ENCODE peak calls at places on chromosomes 7 and 10, in five cellular contexts. H, U, F, C and D are unnamed samples.

GRCh38 chr7:42192072-42192471 is 44.9 kb downstream of the GLI3 start:
- DNase-seq in C (no peak), H (no peak), F (no peak), U (no peak), D (no peak)

GRCh38 chr7:116780521-116780920 is 81.9 kb upstream of the CAPZA2 start:
- DNase-seq in C (no peak), U (no peak), F (no peak), H (no peak), D (no peak)

GRCh38 chr10:71623098-71623985 is 96.2 kb downstream of the C10orf105 start:
- DNase-seq in U (no peak), F (peak; percentile 60), C (peak; percentile 27), H (peak; percentile 25), D (peak; percentile 23)

GRCh38 chr10:97454330-97455036 is 8.5 kb downstream of the ZDHHC16 start:
- DNase-seq in F (no peak), H (no peak), U (no peak), C (peak; percentile 35), D (peak; percentile 62)

GRCh38 chr10:123301077-123301875 is 147.1 kb downstream of the BUB3 start:
- DNase-seq in F (no peak), U (peak; percentile 2), H (peak; percentile 47), C (peak; percentile 5), D (peak; percentile 37)

GRCh38 chr7:130145424-130146106 is 59.6 kb downstream of the TMEM209 start:
- DNase-seq in C (peak; percentile 39), H (no peak), F (no peak), U (no peak), D (no peak)

GRCh38 chr7:127383123-127383835 is 9.2 kb downstream of the ZNF800 start:
- DNase-seq in U (no peak), C (peak; percentile 12), H (no peak), F (no peak), D (peak; percentile 36)

GRCh38 chr7:132116369-132116768 is 459.9 kb downstream of the PLXNA4 start:
- DNase-seq in U (peak; percentile 10), C (no peak), H (no peak), F (no peak), D (no peak)

GRCh38 chr10:117720931-117721826 is 178.6 kb downstream of the EMX2 start:
- DNase-seq in C (no peak), U (no peak), F (no peak), H (peak; percentile 79), D (no peak)

GRCh38 chr10:32942081-32942480 is 15.9 kb downstream of the ITGB1 start:
- DNase-seq in F (no peak), C (no peak), U (no peak), H (no peak), D (no peak)

GRCh38 chr10:71482620-71483019 is 85.9 kb downstream of the CDH23 start:
- DNase-seq in F (no peak), H (no peak), U (no peak), C (no peak), D (no peak)

GRCh38 chr7:123773499-123773898 is 24.7 kb upstream of the WASL start:
- DNase-seq in C (no peak), H (no peak), F (no peak), U (no peak), D (no peak)

GRCh38 chr10:12849351-12850181 is 151.9 kb downstream of the CCDC3 start:
- DNase-seq in C (no peak), F (no peak), U (no peak), H (peak; percentile 18), D (peak; percentile 14)

GRCh38 chr7:155603190-155603857 is 41.1 kb upstream of the RBM33 start:
- DNase-seq in C (no peak), U (no peak), F (no peak), H (no peak), D (no peak)

GRCh38 chr7:143245123-143245522 is 18.1 kb upstream of the GSTK1 start:
- DNase-seq in H (no peak), F (no peak), U (no peak), C (peak; percentile 30), D (peak; percentile 44)

GRCh38 chr7:29311314-29311713 is 116.7 kb downstream of the CHN2 start:
- DNase-seq in F (no peak), C (no peak), U (no peak), H (no peak), D (no peak)

GRCh38 chr10:78619244-78619851 is 449.4 kb upstream of the ZMIZ1 start:
- DNase-seq in U (no peak), C (no peak), H (no peak), F (no peak), D (no peak)

GRCh38 chr7:96080021-96080420 is 241.9 kb downstream of the SLC25A13 start:
- DNase-seq in C (peak; percentile 12), U (no peak), H (no peak), F (no peak), D (no peak)

GRCh38 chr10:78726171-78726570 is 342.6 kb upstream of the ZMIZ1 start:
- DNase-seq in U (no peak), F (no peak), C (no peak), H (no peak), D (no peak)

GRCh38 chr7:135204271-135204872 is 7.0 kb downstream of the WDR91 start:
- DNase-seq in H (no peak), F (no peak), C (peak; percentile 91), U (no peak), D (peak; percentile 50)

GRCh38 chr7:127683776-127684681 is 32.0 kb downstream of the SND1 start:
- DNase-seq in U (no peak), C (peak; percentile 10), H (no peak), F (no peak), D (peak; percentile 28)

GRCh38 chr7:100892364-100893317 is 3.0 kb downstream of the ACHE start:
- DNase-seq in H (no peak), C (no peak), U (no peak), F (no peak), D (no peak)

GRCh38 chr7:18421297-18422004 is 74.1 kb upstream of the HDAC9 start:
- DNase-seq in F (no peak), U (no peak), H (peak; percentile 12), C (no peak), D (no peak)

GRCh38 chr7:140537750-140538482 is 58.6 kb upstream of the MKRN1 start:
- DNase-seq in F (no peak), H (no peak), U (no peak), C (no peak), D (peak; percentile 46)

GRCh38 chr10:93376372-93377296 is 105.5 kb downstream of the MYOF start:
- DNase-seq in U (peak; percentile 82), C (peak; percentile 89), H (peak; percentile 33), F (peak; percentile 78), D (peak; percentile 94)

GRCh38 chr7:83032195-83032594 is 130.5 kb downstream of the PCLO start:
- DNase-seq in C (no peak), H (no peak), U (no peak), F (no peak), D (no peak)

GRCh38 chr10:93804200-93804599 is 46.5 kb downstream of the LGI1 start:
- DNase-seq in C (no peak), F (no peak), U (no peak), H (no peak), D (no peak)

GRCh38 chr10:134743-135600 is at the start of gene ZMYND11:
- DNase-seq in F (peak; percentile 52), H (peak; percentile 75), C (peak; percentile 71), U (peak; percentile 38), D (peak; percentile 55)

GRCh38 chr7:105017263-105018051 is 3.5 kb downstream of the KMT2E start:
- DNase-seq in F (no peak), C (no peak), H (no peak), U (no peak), D (no peak)

GRCh38 chr10:15856328-15857000 is 3.8 kb downstream of the MINDY3 start:
- DNase-seq in H (no peak), C (no peak), U (no peak), F (no peak), D (no peak)

GRCh38 chr7:130875265-130875741 is 141.3 kb upstream of the KLF14 start:
- DNase-seq in F (peak; percentile 73), U (no peak), H (peak; percentile 76), C (no peak), D (peak; percentile 53)

GRCh38 chr7:100584046-100584676 is 1.8 kb downstream of the LRCH4 start:
- DNase-seq in H (no peak), C (peak; percentile 13), U (no peak), F (no peak), D (peak; percentile 67)

GRCh38 chr10:82211331-82211730 is 336.3 kb downstream of the NRG3 start:
- DNase-seq in H (no peak), F (no peak), U (no peak), C (no peak), D (peak; percentile 54)

GRCh38 chr7:142811154-142811737 is 40.5 kb downstream of the PRSS2 start:
- DNase-seq in F (peak; percentile 67), H (peak; percentile 24), C (peak; percentile 65), U (peak; percentile 8), D (peak; percentile 59)

GRCh38 chr7:140674899-140675701 is 2.4 kb downstream of the ADCK2 start:
- DNase-seq in F (peak; percentile 68), C (peak; percentile 41), U (peak; percentile 52), H (peak; percentile 54), D (peak; percentile 64)

GRCh38 chr10:35379226-35380137 is 43.2 kb downstream of the CCNY start:
- DNase-seq in F (no peak), U (no peak), C (peak; percentile 91), H (no peak), D (peak; percentile 94)

GRCh38 chr10:131943021-131943814 is 38.5 kb downstream of the BNIP3 start:
- DNase-seq in U (no peak), H (peak; percentile 35), F (peak; percentile 65), C (no peak), D (peak; percentile 24)

GRCh38 chr7:94206295-94206694 is 188.4 kb upstream of the COL1A2 start:
- DNase-seq in C (no peak), F (no peak), H (no peak), U (no peak), D (peak; percentile 48)